ENCODE peak calls at places on chromosome 16, in nine cellular contexts. One of them, this sample, is unnamed.

GRCh38 chr16:24689128-24689527 is 40.3 kb upstream of the TNRC6A start:
- DNase-seq in mesothelial cell of epicardium: no peak
- DNase-seq in right atrium auricular region: no peak
- DNase-seq in cardiac fibroblast: peak
- DNase-seq in left ventricle myocardium inferior: no peak
- DNase-seq in GM06990: no peak
- DNase-seq in GM13977: no peak
- DNase-seq in WTC11: peak
- DNase-seq in astrocyte of the cerebellum: no peak
- DNase-seq in this sample: no peak

GRCh38 chr16:58661199-58661830 is 23.3 kb downstream of the SLC38A7 start:
- DNase-seq in left ventricle myocardium inferior: peak
- DNase-seq in mesothelial cell of epicardium: no peak
- DNase-seq in WTC11: peak
- DNase-seq in astrocyte of the cerebellum: peak
- DNase-seq in right atrium auricular region: peak
- DNase-seq in cardiac fibroblast: peak
- DNase-seq in GM13977: peak
- DNase-seq in GM06990: no peak
- DNase-seq in this sample: no peak

GRCh38 chr16:46745594-46745993 is 2.5 kb downstream of the MYLK3 start:
- DNase-seq in GM06990: no peak
- DNase-seq in cardiac fibroblast: no peak
- DNase-seq in WTC11: no peak
- DNase-seq in GM13977: no peak
- DNase-seq in mesothelial cell of epicardium: no peak
- DNase-seq in right atrium auricular region: no peak
- DNase-seq in left ventricle myocardium inferior: no peak
- DNase-seq in astrocyte of the cerebellum: no peak
- DNase-seq in this sample: no peak

GRCh38 chr16:17939052-17939673 is 397.4 kb downstream of the NPIPA8 start:
- DNase-seq in cardiac fibroblast: no peak
- DNase-seq in left ventricle myocardium inferior: no peak
- DNase-seq in GM13977: no peak
- DNase-seq in mesothelial cell of epicardium: no peak
- DNase-seq in right atrium auricular region: no peak
- DNase-seq in GM06990: peak
- DNase-seq in WTC11: no peak
- DNase-seq in astrocyte of the cerebellum: no peak
- DNase-seq in this sample: no peak

GRCh38 chr16:78676351-78676750 is 576.9 kb downstream of the WWOX start:
- DNase-seq in astrocyte of the cerebellum: no peak
- DNase-seq in GM06990: no peak
- DNase-seq in right atrium auricular region: no peak
- DNase-seq in GM13977: no peak
- DNase-seq in WTC11: no peak
- DNase-seq in cardiac fibroblast: no peak
- DNase-seq in mesothelial cell of epicardium: no peak
- DNase-seq in left ventricle myocardium inferior: no peak
- DNase-seq in this sample: no peak

GRCh38 chr16:85037050-85037410 is 9.4 kb downstream of the KIAA0513 start:
- DNase-seq in mesothelial cell of epicardium: no peak
- DNase-seq in GM13977: no peak
- DNase-seq in GM06990: no peak
- DNase-seq in left ventricle myocardium inferior: no peak
- DNase-seq in cardiac fibroblast: peak
- DNase-seq in astrocyte of the cerebellum: peak
- DNase-seq in WTC11: no peak
- DNase-seq in right atrium auricular region: no peak
- DNase-seq in this sample: no peak

GRCh38 chr16:85911531-85911930 is 12.6 kb downstream of the IRF8 start:
- DNase-seq in WTC11: no peak
- DNase-seq in GM06990: no peak
- DNase-seq in astrocyte of the cerebellum: no peak
- DNase-seq in mesothelial cell of epicardium: no peak
- DNase-seq in cardiac fibroblast: no peak
- DNase-seq in right atrium auricular region: no peak
- DNase-seq in left ventricle myocardium inferior: no peak
- DNase-seq in GM13977: no peak
- DNase-seq in this sample: no peak

GRCh38 chr16:51012396-51012795 is 138.7 kb downstream of the SALL1 start:
- DNase-seq in left ventricle myocardium inferior: no peak
- DNase-seq in GM06990: no peak
- DNase-seq in right atrium auricular region: no peak
- DNase-seq in cardiac fibroblast: no peak
- DNase-seq in astrocyte of the cerebellum: no peak
- DNase-seq in WTC11: no peak
- DNase-seq in mesothelial cell of epicardium: no peak
- DNase-seq in GM13977: no peak
- DNase-seq in this sample: no peak

GRCh38 chr16:27337024-27337423 is 23.2 kb downstream of the IL4R start:
- DNase-seq in astrocyte of the cerebellum: no peak
- DNase-seq in cardiac fibroblast: no peak
- DNase-seq in mesothelial cell of epicardium: no peak
- DNase-seq in GM06990: no peak
- DNase-seq in left ventricle myocardium inferior: no peak
- DNase-seq in GM13977: no peak
- DNase-seq in WTC11: no peak
- DNase-seq in right atrium auricular region: no peak
- DNase-seq in this sample: no peak

GRCh38 chr16:75131081-75131480 is 14.5 kb upstream of the LDHD start:
- DNase-seq in WTC11: no peak
- DNase-seq in right atrium auricular region: no peak
- DNase-seq in left ventricle myocardium inferior: no peak
- DNase-seq in cardiac fibroblast: no peak
- DNase-seq in GM13977: no peak
- DNase-seq in astrocyte of the cerebellum: no peak
- DNase-seq in mesothelial cell of epicardium: no peak
- DNase-seq in GM06990: no peak
- DNase-seq in this sample: no peak

GRCh38 chr16:75127713-75128415 is 11.3 kb upstream of the LDHD start:
- DNase-seq in mesothelial cell of epicardium: no peak
- DNase-seq in cardiac fibroblast: no peak
- DNase-seq in GM13977: no peak
- DNase-seq in astrocyte of the cerebellum: no peak
- DNase-seq in WTC11: no peak
- DNase-seq in left ventricle myocardium inferior: no peak
- DNase-seq in GM06990: no peak
- DNase-seq in right atrium auricular region: no peak
- DNase-seq in this sample: no peak

DNA sequence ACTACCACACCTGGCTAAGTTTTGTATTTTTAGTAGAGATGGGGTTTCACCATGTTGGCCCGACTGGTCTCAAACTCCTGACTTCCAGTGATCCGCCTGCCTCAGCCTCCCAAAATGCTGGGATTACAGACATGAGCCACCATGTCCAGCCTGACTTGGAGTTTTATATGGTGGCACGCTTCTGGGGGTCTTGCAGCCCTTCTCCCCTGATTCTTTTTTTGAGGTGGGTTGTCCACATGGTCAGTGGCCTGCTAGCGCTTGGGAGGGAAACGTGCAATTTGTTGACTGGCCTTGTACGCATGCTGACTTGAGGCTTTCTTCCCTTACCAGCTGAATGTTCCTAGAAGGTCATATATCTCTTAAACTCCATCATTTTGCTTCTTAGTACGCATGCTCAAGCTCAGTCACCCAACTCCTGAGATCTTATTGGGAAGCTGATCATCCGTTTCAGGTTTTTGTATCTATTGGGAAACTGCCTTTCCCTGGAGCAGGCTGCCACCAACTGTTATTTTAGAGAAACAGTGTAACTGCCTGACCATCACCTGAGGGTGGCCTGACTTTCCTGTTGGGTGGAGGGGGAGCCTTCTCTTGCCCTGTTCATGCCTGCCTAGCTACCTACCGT is 13.7 kb upstream of the LDHD start:
- DNase-seq in mesothelial cell of epicardium: no peak
- DNase-seq in GM13977: no peak
- DNase-seq in right atrium auricular region: peak
- DNase-seq in WTC11: no peak
- DNase-seq in GM06990: no peak
- DNase-seq in astrocyte of the cerebellum: no peak
- DNase-seq in cardiac fibroblast: no peak
- DNase-seq in left ventricle myocardium inferior: no peak
- DNase-seq in this sample: no peak
- TF ChIP-seq CTCF in mesothelial cell of epicardium: no peak
- TF ChIP-seq CTCF in GM13977: no peak
- TF ChIP-seq CTCF in right atrium auricular region: no peak
- TF ChIP-seq CTCF in WTC11: no peak
- TF ChIP-seq CTCF in GM06990: no peak
- TF ChIP-seq CTCF in astrocyte of the cerebellum: no peak
- TF ChIP-seq CTCF in cardiac fibroblast: no peak
- TF ChIP-seq CTCF in left ventricle myocardium inferior: peak
- TF ChIP-seq CTCF in this sample: no peak

GRCh38 chr16:2818278-2818876 is 1.3 kb downstream of the PRSS21 start:
- DNase-seq in left ventricle myocardium inferior: no peak
- DNase-seq in cardiac fibroblast: no peak
- DNase-seq in right atrium auricular region: no peak
- DNase-seq in GM13977: no peak
- DNase-seq in astrocyte of the cerebellum: no peak
- DNase-seq in WTC11: no peak
- DNase-seq in GM06990: no peak
- DNase-seq in mesothelial cell of epicardium: no peak
- DNase-seq in this sample: no peak
- TF ChIP-seq CTCF in left ventricle myocardium inferior: no peak
- TF ChIP-seq CTCF in cardiac fibroblast: no peak
- TF ChIP-seq CTCF in right atrium auricular region: no peak
- TF ChIP-seq CTCF in GM13977: no peak
- TF ChIP-seq CTCF in astrocyte of the cerebellum: no peak
- TF ChIP-seq CTCF in WTC11: no peak
- TF ChIP-seq CTCF in GM06990: no peak
- TF ChIP-seq CTCF in mesothelial cell of epicardium: no peak
- TF ChIP-seq CTCF in this sample: no peak

GRCh38 chr16:75179208-75179607 is 27.8 kb downstream of the CTRB2 start:
- DNase-seq in astrocyte of the cerebellum: no peak
- DNase-seq in left ventricle myocardium inferior: no peak
- DNase-seq in mesothelial cell of epicardium: no peak
- DNase-seq in right atrium auricular region: no peak
- DNase-seq in GM13977: no peak
- DNase-seq in WTC11: no peak
- DNase-seq in GM06990: peak
- DNase-seq in cardiac fibroblast: no peak
- DNase-seq in this sample: no peak

GRCh38 chr16:75169899-75170405 is 21.6 kb downstream of the ZFP1 start:
- DNase-seq in right atrium auricular region: no peak
- DNase-seq in left ventricle myocardium inferior: no peak
- DNase-seq in GM06990: no peak
- DNase-seq in astrocyte of the cerebellum: no peak
- DNase-seq in WTC11: no peak
- DNase-seq in GM13977: no peak
- DNase-seq in mesothelial cell of epicardium: no peak
- DNase-seq in cardiac fibroblast: no peak
- DNase-seq in this sample: no peak

GRCh38 chr16:75172578-75172977 is 24.3 kb downstream of the ZFP1 start:
- DNase-seq in mesothelial cell of epicardium: no peak
- DNase-seq in astrocyte of the cerebellum: no peak
- DNase-seq in GM06990: no peak
- DNase-seq in right atrium auricular region: no peak
- DNase-seq in GM13977: no peak
- DNase-seq in cardiac fibroblast: no peak
- DNase-seq in WTC11: no peak
- DNase-seq in left ventricle myocardium inferior: no peak
- DNase-seq in this sample: no peak

GRCh38 chr16:75176926-75177325 is 28.6 kb downstream of the ZFP1 start:
- DNase-seq in left ventricle myocardium inferior: no peak
- DNase-seq in WTC11: no peak
- DNase-seq in mesothelial cell of epicardium: no peak
- DNase-seq in GM06990: no peak
- DNase-seq in GM13977: no peak
- DNase-seq in astrocyte of the cerebellum: no peak
- DNase-seq in right atrium auricular region: no peak
- DNase-seq in cardiac fibroblast: no peak
- DNase-seq in this sample: no peak

GRCh38 chr16:75175074-75175473 is 26.8 kb downstream of the ZFP1 start:
- DNase-seq in WTC11: no peak
- DNase-seq in cardiac fibroblast: no peak
- DNase-seq in astrocyte of the cerebellum: no peak
- DNase-seq in right atrium auricular region: no peak
- DNase-seq in mesothelial cell of epicardium: no peak
- DNase-seq in GM06990: no peak
- DNase-seq in left ventricle myocardium inferior: no peak
- DNase-seq in GM13977: no peak
- DNase-seq in this sample: no peak
- TF ChIP-seq CTCF in WTC11: no peak
- TF ChIP-seq CTCF in cardiac fibroblast: no peak
- TF ChIP-seq CTCF in astrocyte of the cerebellum: no peak
- TF ChIP-seq CTCF in right atrium auricular region: no peak
- TF ChIP-seq CTCF in mesothelial cell of epicardium: no peak
- TF ChIP-seq CTCF in GM06990: no peak
- TF ChIP-seq CTCF in left ventricle myocardium inferior: no peak
- TF ChIP-seq CTCF in GM13977: no peak
- TF ChIP-seq CTCF in this sample: no peak

DNA sequence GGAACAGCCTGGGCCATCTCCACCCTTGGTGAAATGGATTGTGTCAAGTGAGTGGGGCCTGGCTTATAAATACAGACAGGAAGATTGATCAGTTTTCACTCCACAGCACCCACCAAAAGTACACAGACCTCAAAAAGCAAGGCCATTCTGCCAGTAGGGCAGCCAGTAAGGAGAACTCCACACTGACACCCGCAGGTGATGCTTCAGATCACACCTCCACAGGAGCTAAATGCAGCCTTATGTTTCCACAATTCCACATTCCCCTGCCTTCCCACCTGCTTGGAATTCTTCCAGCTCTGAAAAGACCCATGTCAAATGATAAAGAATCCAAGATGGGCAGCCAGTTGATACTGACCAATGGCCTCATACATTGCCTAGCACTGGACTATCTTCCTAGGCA is 191.1 kb downstream of the ZFHX3 start:
- DNase-seq in GM13977: peak
- DNase-seq in cardiac fibroblast: peak
- DNase-seq in astrocyte of the cerebellum: no peak
- DNase-seq in right atrium auricular region: no peak
- DNase-seq in GM06990: no peak
- DNase-seq in WTC11: peak
- DNase-seq in left ventricle myocardium inferior: no peak
- DNase-seq in mesothelial cell of epicardium: no peak
- DNase-seq in this sample: no peak
- TF ChIP-seq CTCF in GM13977: peak
- TF ChIP-seq CTCF in cardiac fibroblast: peak
- TF ChIP-seq CTCF in astrocyte of the cerebellum: peak
- TF ChIP-seq CTCF in right atrium auricular region: no peak
- TF ChIP-seq CTCF in GM06990: peak
- TF ChIP-seq CTCF in WTC11: no peak
- TF ChIP-seq CTCF in left ventricle myocardium inferior: peak
- TF ChIP-seq CTCF in mesothelial cell of epicardium: no peak
- TF ChIP-seq CTCF in this sample: peak

GRCh38 chr16:66026211-66026610 is 340.3 kb upstream of the CDH5 start:
- DNase-seq in GM13977: no peak
- DNase-seq in GM06990: no peak
- DNase-seq in left ventricle myocardium inferior: no peak
- DNase-seq in WTC11: peak
- DNase-seq in mesothelial cell of epicardium: no peak
- DNase-seq in cardiac fibroblast: peak
- DNase-seq in right atrium auricular region: no peak
- DNase-seq in astrocyte of the cerebellum: no peak
- DNase-seq in this sample: no peak
- TF ChIP-seq CTCF in GM13977: no peak
- TF ChIP-seq CTCF in GM06990: no peak
- TF ChIP-seq CTCF in left ventricle myocardium inferior: peak
- TF ChIP-seq CTCF in WTC11: no peak
- TF ChIP-seq CTCF in mesothelial cell of epicardium: no peak
- TF ChIP-seq CTCF in cardiac fibroblast: peak
- TF ChIP-seq CTCF in right atrium auricular region: no peak
- TF ChIP-seq CTCF in astrocyte of the cerebellum: peak
- TF ChIP-seq CTCF in this sample: no peak

GRCh38 chr16:2969545-2970521 is 685 bp downstream of the PAQR4 start:
- DNase-seq in WTC11: peak
- DNase-seq in GM13977: peak
- DNase-seq in GM06990: peak
- DNase-seq in left ventricle myocardium inferior: peak
- DNase-seq in right atrium auricular region: peak
- DNase-seq in mesothelial cell of epicardium: no peak
- DNase-seq in astrocyte of the cerebellum: no peak
- DNase-seq in cardiac fibroblast: peak
- DNase-seq in this sample: no peak
- TF ChIP-seq CTCF in WTC11: peak
- TF ChIP-seq CTCF in GM13977: peak
- TF ChIP-seq CTCF in GM06990: peak
- TF ChIP-seq CTCF in left ventricle myocardium inferior: peak
- TF ChIP-seq CTCF in right atrium auricular region: peak
- TF ChIP-seq CTCF in mesothelial cell of epicardium: peak
- TF ChIP-seq CTCF in astrocyte of the cerebellum: peak
- TF ChIP-seq CTCF in cardiac fibroblast: peak
- TF ChIP-seq CTCF in this sample: no peak

This sample was measured in CD8-positive, alpha-beta T cell.